ENCODE peak calls at places on chromosomes 12 and 14, in seven cellular contexts. E, S, K, A, B, M and Q are unnamed samples.

GRCh38 chr12:29148958-29149690 is at the start of gene FAR2:
- DNase-seq in E (peak), S (peak), K (no peak), A (peak), B (peak), M (peak), Q (peak)

GRCh38 chr12:122891661-122892525 is 4.0 kb downstream of the VPS37B start:
- DNase-seq in E (peak), S (no peak), K (peak), A (peak), B (no peak), M (no peak), Q (peak)

GRCh38 chr14:97354119-97354722 is 557.0 kb downstream of the VRK1 start:
- DNase-seq in E (no peak), S (no peak), K (no peak), A (no peak), B (no peak), M (no peak), Q (no peak)

GRCh38 chr14:61567838-61568571 is 127.3 kb upstream of the HIF1A start:
- DNase-seq in E (no peak), S (no peak), K (no peak), A (no peak), B (no peak), M (no peak), Q (no peak)

GRCh38 chr12:68876471-68876870 is 56.5 kb downstream of the CPM start:
- DNase-seq in E (peak), S (no peak), K (no peak), A (peak), B (no peak), M (no peak), Q (peak)

GRCh38 chr14:94110552-94111181 is at the start of gene IFI27:
- DNase-seq in E (peak), S (peak), K (peak), A (peak), B (peak), M (peak), Q (peak)

GRCh38 chr14:38208825-38209562 is 1.3 kb downstream of the SSTR1 start:
- DNase-seq in E (peak), S (peak), K (peak), A (peak), B (peak), M (no peak), Q (peak)

GRCh38 chr12:55965941-55966407 is at the start of gene PMEL:
- DNase-seq in E (peak), S (no peak), K (no peak), A (no peak), B (no peak), M (no peak), Q (no peak)

GRCh38 chr12:90038290-90038689 is 329.7 kb upstream of the ATP2B1 start:
- DNase-seq in E (no peak), S (no peak), K (no peak), A (no peak), B (no peak), M (no peak), Q (no peak)

GRCh38 chr14:81936902-81937301 is 403.2 kb upstream of the SEL1L start:
- DNase-seq in E (no peak), S (no peak), K (no peak), A (no peak), B (no peak), M (no peak), Q (no peak)

GRCh38 chr14:100547633-100548294 is 39.5 kb downstream of the BEGAIN start:
- DNase-seq in E (peak), S (peak), K (peak), A (peak), B (peak), M (peak), Q (peak)

DNA sequence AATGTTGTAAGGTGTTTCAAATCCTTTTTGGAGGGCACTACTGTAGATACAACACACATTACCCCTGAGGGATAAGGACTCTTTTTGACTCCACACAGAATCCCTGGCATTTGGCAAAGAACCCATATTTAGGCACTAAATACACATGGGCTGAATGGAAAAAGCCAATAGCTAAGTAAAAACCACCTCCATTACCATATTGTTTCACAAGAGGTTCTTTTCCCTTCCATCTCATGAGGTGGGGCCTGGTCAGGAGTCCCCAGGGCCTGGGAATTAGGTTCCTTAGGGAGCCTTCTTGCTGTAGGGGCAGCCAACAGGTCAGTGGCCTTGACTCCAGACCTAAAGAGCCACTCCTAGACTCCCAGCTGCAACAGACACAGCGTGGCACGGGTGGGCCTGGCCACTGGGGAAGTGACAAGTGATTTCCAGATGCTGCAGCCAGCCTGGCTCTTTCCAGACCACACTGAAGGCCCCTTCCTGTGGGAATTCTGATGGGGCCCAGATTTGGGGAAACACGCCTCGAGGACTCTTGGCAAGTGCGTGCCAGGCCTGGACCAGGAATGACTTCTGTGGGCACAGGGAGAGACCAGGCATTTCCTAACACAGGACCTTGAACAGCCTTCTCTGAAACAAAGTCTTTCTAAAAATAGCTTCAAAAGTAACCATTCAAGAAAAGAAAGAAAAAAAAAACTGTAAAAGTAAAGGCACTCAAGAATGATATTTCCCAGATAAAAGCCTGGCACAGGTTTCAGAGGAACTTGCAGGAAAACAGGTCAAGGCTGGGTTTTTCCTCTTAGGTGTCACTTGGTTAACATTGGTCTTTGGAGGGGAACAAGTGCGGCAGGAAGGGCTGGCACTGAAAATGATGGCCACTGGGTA is 18.1 kb downstream of the SSH1 start:
- DNase-seq in E (no peak), S (peak), K (peak), A (peak), B (peak), M (peak), Q (peak)
- H3K4me3 ChIP-seq in E (no peak), S (no peak), K (no peak), A (no peak), B (no peak), M (no peak), Q (no peak)

GRCh38 chr12:26112232-26112631 is 12.6 kb downstream of the BHLHE41 start:
- DNase-seq in E (no peak), S (no peak), K (no peak), A (no peak), B (no peak), M (no peak), Q (no peak)

GRCh38 chr12:26114720-26115406 is 10.0 kb downstream of the BHLHE41 start:
- DNase-seq in E (no peak), S (no peak), K (no peak), A (no peak), B (no peak), M (no peak), Q (no peak)

GRCh38 chr12:26113194-26113654 is 11.6 kb downstream of the BHLHE41 start:
- DNase-seq in E (no peak), S (no peak), K (no peak), A (no peak), B (no peak), M (no peak), Q (no peak)

GRCh38 chr12:26112703-26113147 is 12.1 kb downstream of the BHLHE41 start:
- DNase-seq in E (no peak), S (no peak), K (peak), A (peak), B (no peak), M (no peak), Q (no peak)

DNA sequence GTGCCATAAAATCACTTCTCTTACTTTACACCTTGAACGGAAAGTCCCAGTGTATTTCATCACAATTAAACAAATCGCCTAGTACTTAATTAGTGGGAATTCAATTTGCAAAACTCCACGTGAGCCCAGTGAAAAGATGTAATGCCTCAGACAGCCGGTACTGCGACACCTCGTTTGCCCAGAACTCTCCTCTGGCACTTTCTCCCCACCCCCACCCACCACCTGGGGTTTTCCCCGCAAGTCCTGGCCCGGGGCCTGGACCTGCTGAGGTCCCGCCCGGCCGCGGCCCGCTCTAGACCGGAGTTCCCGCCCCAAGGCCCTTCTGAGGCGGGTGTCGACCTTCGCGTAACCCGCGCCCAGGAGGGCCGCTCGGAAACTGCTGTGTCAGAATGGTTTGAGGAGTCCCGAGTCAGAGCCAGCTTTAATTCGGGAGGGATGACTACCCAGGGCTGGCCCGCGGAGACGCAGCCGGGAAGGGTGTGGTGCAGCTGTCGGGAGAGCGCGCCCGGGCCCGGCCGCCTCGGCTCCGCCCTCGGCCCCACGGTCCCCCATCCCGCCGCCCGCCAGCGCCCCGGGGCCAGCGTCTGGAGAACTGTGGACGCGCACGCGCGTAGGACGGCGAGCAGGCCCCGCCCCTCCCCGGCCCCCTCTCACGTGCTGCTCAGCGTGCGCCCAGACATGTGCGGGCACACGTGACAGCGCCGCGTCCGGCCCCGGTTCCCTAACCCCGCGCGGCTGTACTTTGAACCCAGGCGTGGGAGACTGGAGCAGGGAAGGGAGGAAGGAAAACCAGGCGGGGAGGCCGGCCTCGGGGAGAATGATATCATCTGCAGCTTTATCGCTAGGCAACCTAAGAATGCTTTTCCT is 10.8 kb downstream of the BHLHE41 start:
- DNase-seq in E (peak), S (peak), K (peak), A (peak), B (peak), M (peak), Q (peak)
- TF ChIP-seq CTCF in E (peak), S (no peak), K (peak), A (peak), B (peak), M (peak), Q (peak)

GRCh38 chr14:85087201-85087600 is 442.7 kb upstream of the FLRT2 start:
- DNase-seq in E (peak), S (no peak), K (peak), A (peak), B (no peak), M (no peak), Q (no peak)
- H3K4me3 ChIP-seq in E (no peak), S (no peak), K (no peak), A (no peak), B (no peak), M (no peak), Q (no peak)

DNA sequence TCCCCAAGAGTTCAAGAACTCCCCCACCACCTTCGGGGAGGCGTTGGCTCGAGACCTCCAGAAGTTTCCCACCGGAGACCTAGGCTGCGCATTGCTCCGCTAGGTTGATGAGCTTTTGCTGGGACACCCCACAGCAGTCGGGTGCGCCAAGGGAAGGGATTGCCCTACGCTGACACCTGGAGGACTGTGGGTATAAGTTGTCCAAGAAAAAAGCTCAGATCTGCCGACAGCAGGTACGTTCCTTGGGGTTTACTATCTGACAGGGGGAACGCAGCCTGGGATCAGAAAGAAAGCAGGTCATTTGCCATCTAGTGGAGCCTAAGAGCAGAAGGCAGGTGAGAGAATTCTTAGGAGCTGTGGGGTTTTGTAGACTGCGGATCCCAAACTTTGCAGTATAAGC is 98.8 kb downstream of the FRMD6 start:
- DNase-seq in E (no peak), S (no peak), K (no peak), A (no peak), B (no peak), M (no peak), Q (no peak)
- TF ChIP-seq CTCF in E (peak), S (no peak), K (no peak), A (no peak), B (no peak), M (peak), Q (no peak)

DNA sequence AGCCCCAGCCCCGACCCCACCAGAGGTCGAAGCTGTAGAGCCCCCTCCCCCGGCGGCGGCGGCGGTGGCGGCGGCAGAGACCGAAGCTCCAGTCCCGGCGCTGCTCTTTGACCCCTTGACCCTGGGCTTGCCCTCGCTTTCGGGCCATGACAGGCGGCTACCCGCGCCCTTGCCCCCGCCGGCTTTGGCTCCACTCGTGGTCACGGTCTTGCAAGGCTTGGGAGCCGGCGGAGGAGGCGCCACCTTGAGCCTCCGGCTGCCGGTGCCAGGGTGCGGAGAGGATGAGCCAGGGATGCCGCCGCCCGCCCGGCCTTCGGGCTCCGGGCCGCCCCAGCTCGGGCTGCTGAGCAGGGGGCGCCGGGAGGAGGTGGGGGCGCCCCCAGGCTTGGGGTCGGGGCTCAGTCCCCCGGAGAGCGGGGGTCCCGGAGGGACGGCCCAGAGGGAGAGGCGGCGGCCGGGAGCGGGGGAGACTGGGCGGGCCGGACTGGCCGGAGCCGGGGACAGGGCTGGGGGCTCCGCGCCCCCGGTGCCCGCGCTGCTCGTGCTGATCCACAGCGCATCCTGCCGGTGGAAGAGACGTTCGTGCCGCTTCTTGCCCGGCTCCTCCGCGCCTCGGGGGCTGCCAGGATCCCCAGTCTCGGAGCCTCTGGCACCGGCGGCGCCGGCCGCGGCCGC is 938 bp downstream of the AGAP2 start:
- DNase-seq in E (no peak), S (no peak), K (peak), A (no peak), B (no peak), M (no peak), Q (no peak)
- H3K4me3 ChIP-seq in E (peak), S (peak), K (peak), A (no peak), B (peak), M (peak), Q (peak)

GRCh38 chr12:9948606-9949286 is 16.6 kb upstream of the CLEC2A start:
- DNase-seq in E (no peak), S (no peak), K (no peak), A (no peak), B (no peak), M (no peak), Q (no peak)

GRCh38 chr12:9947674-9948073 is 15.5 kb upstream of the CLEC2A start:
- DNase-seq in E (no peak), S (no peak), K (no peak), A (no peak), B (no peak), M (no peak), Q (no peak)

DNA sequence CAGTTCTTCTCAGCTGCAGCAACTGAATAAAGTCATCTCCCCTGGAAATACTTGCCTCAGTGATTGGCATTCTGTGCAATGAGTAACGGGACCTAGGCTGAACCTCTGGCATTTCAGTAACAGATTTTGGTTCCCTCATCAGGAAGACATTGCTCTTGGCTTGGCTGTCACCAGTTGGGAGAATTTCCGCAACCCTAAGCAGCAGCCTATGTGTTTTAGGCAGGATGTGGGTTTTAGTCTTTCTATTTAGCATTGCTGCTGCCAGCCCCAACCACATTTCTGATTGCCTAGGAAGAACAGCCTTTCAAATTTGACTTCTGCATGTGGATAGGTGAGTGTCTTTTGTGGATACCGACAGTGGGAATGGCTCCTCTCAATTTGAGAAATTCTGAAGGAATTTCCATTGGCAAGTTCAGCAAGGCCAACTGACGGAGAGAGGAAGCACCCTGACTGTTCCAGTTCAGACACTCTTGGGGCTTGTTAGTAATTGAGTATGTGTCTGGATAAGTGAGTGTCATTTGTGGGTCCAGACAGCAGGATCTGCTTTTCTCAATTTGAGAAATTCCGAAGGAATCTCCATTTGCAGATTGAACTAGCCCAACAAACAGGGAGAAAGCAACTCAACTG is 19.0 kb upstream of the CLEC2A start:
- DNase-seq in E (no peak), S (no peak), K (no peak), A (no peak), B (no peak), M (no peak), Q (no peak)
- TF ChIP-seq CTCF in E (no peak), S (no peak), K (no peak), A (no peak), B (no peak), M (no peak), Q (no peak)

DNA sequence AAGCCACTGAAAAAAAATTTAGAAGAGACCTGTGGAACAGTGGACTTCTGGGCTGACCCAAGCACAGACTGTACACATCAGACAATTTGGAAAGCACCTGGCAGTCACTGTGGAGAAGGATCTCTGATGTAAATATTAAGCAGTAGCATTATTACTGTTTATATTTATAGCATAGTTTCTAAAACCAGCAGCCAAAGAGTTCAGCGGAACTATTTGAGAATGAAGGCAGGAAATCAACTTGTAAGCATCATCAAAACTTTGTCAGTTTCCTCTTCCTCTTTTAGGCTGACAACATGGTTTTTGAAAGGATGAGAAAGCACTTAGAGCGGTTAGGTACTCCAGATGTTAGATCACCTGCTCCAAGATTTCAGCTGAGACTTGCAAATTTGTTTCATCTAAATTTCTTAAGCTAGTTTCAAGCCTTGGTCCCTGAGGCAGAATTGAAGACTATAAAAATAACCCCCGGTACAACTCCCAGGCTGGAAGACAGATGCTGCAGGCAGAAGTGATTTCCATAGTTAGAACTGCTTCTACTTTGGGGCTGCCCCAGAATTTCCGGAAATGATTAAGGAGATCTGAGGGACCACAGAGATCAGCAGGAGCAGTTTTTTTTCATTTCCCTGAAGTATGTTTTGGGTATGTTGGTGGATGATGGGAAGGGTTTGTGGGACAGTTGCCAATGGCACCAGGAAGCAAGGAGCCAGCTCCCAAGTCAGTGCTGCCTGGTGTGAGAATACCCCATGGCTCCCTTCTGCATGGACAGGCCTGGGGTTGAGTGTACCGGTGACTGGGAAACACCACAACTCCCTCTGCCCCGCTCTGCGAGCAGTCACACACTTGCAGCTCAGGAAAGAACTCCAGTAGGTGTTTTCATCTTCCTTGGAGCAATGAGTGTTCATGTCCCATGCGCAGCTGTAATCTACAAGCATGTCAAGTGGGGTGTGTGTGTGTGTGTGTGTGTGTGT is 354.5 kb downstream of the NUAK1 start:
- DNase-seq in E (no peak), S (no peak), K (no peak), A (no peak), B (no peak), M (no peak), Q (no peak)
- H3K4me3 ChIP-seq in E (no peak), S (no peak), K (no peak), A (no peak), B (no peak), M (no peak), Q (no peak)

DNA sequence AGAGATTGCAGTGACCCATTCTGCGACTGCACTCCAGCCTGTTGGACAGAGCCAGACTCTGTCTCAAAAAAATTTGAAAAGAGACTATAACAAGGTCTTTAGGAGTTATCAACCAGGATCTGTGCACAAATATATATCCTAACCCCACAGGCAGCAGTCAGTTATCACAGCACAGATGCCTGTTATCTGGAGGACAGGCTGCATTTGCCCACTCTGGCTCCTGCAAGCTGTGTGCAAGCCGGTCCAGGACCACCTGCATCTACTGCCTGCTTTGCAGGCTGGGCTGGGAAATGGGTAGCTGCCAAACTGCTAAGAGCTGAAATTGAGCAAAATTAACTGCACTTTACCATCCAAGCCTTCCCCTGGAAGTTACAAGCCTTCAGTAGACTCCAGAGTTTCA is 21.4 kb upstream of the RCOR1 start:
- DNase-seq in E (no peak), S (no peak), K (no peak), A (no peak), B (no peak), M (no peak), Q (no peak)
- TF ChIP-seq CTCF in E (no peak), S (no peak), K (no peak), A (no peak), B (no peak), M (no peak), Q (no peak)